ENCODE peak calls at places on chromosomes 16 and 17, in four cellular contexts. R, N, W and I are unnamed samples.

GRCh38 chr16:84548508-84548907 is 44.0 kb upstream of the MEAK7 start:
- DNase-seq in W (no peak), N (no peak), R (no peak), I (no peak)

GRCh38 chr17:17767096-17767470 is 69.7 kb downstream of the SREBF1 start:
- DNase-seq in N (no peak), W (peak; percentile 55), R (no peak), I (no peak)

GRCh38 chr16:16086653-16087446 is 136.4 kb downstream of the ABCC6 start:
- DNase-seq in N (no peak), R (no peak), W (no peak), I (no peak)

GRCh38 chr16:58306327-58306726 is 11.5 kb upstream of the PRSS54 start:
- DNase-seq in R (peak; percentile 37), N (no peak), W (no peak), I (peak; percentile 65)

GRCh38 chr17:35799942-35800341 is 4.5 kb upstream of the MMP28 start:
- DNase-seq in W (no peak), R (peak; percentile 82), N (no peak), I (peak; percentile 65)

GRCh38 chr16:11583171-11583570 is 3.5 kb downstream of the LITAF start:
- DNase-seq in W (no peak), N (no peak), R (no peak), I (no peak)

GRCh38 chr16:86531641-86532525 is 21.6 kb downstream of the FOXF1 start:
- DNase-seq in N (no peak), R (no peak), W (no peak), I (no peak)

GRCh38 chr17:33267279-33267790 is 25.8 kb downstream of the ASIC2 start:
- DNase-seq in N (no peak), W (no peak), R (no peak), I (no peak)

GRCh38 chr17:57235124-57235523 is 21.2 kb upstream of the MSI2 start:
- DNase-seq in R (no peak), N (no peak), W (peak; percentile 38), I (no peak)